ENCODE peak calls at places on chromosomes 2 and 18, in seven cellular contexts. R is HTR-8/SVneo; P is ovary; U is stimulated activated CD4-positive, alpha-beta T cell treated with anti-CD3 and anti-CD28 coated beads, Interleukin-1b, Interleukin-23, amount 100 ng/mL, for 48 hours; Z is fibroblast of mammary gland; E is posterior vena cava; N is iris pigment epithelial cell. V is an unnamed sample.

GRCh38 chr2:152504618-152505017 is 169.6 kb downstream of the FMNL2 start:
- DNase-seq in R (peak), P (no peak), U (no peak), Z (peak), E (no peak), N (peak), V (no peak)

GRCh38 chr2:132645943-132646804 is 23.8 kb downstream of the LYPD1 start:
- DNase-seq in R (no peak), P (no peak), U (no peak), Z (no peak), E (no peak), N (no peak), V (no peak)

GRCh38 chr18:27605107-27605834 is 420.2 kb upstream of the CHST9 start:
- DNase-seq in R (peak), P (no peak), U (peak), Z (peak), E (no peak), N (peak), V (peak)

GRCh38 chr2:237879058-237879430 is 19.6 kb downstream of the RAMP1 start:
- DNase-seq in R (no peak), P (peak), U (no peak), Z (peak), E (peak), N (peak), V (no peak)

GRCh38 chr2:19494241-19494640 is 135.8 kb upstream of the OSR1 start:
- DNase-seq in R (no peak), P (no peak), U (no peak), Z (no peak), E (no peak), N (no peak), V (no peak)

GRCh38 chr2:174048238-174048637 is 83.1 kb upstream of the SP3 start:
- DNase-seq in R (no peak), P (no peak), U (no peak), Z (no peak), E (no peak), N (no peak), V (no peak)

GRCh38 chr2:192983173-192983572 is 788.4 kb upstream of the TMEFF2 start:
- DNase-seq in R (no peak), P (no peak), U (no peak), Z (no peak), E (no peak), N (no peak), V (no peak)

GRCh38 chr2:108383146-108383830 is 5.5 kb downstream of the SULT1C4 start:
- DNase-seq in R (no peak), P (no peak), U (no peak), Z (no peak), E (no peak), N (no peak), V (no peak)

GRCh38 chr2:112834379-112835014 is 2.1 kb downstream of the IL1B start:
- DNase-seq in R (no peak), P (no peak), U (no peak), Z (peak), E (no peak), N (no peak), V (peak)

GRCh38 chr2:206443735-206444527 is 599 bp downstream of the ADAM23 start:
- DNase-seq in R (peak), P (peak), U (peak), Z (peak), E (no peak), N (peak), V (peak)

GRCh38 chr2:30232027-30232800 is 880 bp downstream of the LBH start:
- DNase-seq in R (peak), P (peak), U (peak), Z (no peak), E (peak), N (peak), V (peak)

GRCh38 chr2:144456680-144457079 is 63.2 kb downstream of the ZEB2 start:
- DNase-seq in R (no peak), P (no peak), U (peak), Z (peak), E (no peak), N (peak), V (no peak)

GRCh38 chr2:234133004-234133403 is 82.5 kb downstream of the SPP2 start:
- DNase-seq in R (peak), P (no peak), U (no peak), Z (peak), E (no peak), N (peak), V (no peak)

GRCh38 chr2:10501980-10502802 is 54.1 kb upstream of the ODC1 start:
- DNase-seq in R (no peak), P (no peak), U (no peak), Z (no peak), E (no peak), N (no peak), V (no peak)

GRCh38 chr2:233442028-233442310 is 87.7 kb downstream of the DGKD start:
- DNase-seq in R (no peak), P (no peak), U (no peak), Z (no peak), E (peak), N (no peak), V (no peak)

GRCh38 chr2:119647440-119648169 is 31.4 kb upstream of the TMEM177 start:
- DNase-seq in R (no peak), P (no peak), U (no peak), Z (peak), E (no peak), N (peak), V (peak)

GRCh38 chr2:1752751-1753150 is 8.4 kb upstream of the PXDN start:
- DNase-seq in R (no peak), P (peak), U (no peak), Z (no peak), E (peak), N (no peak), V (no peak)

GRCh38 chr2:178579006-178579405 is 98.7 kb downstream of the PLEKHA3 start:
- DNase-seq in R (peak), P (no peak), U (no peak), Z (peak), E (no peak), N (peak), V (no peak)

GRCh38 chr18:44321868-44322590 is 358.7 kb upstream of the SETBP1 start:
- DNase-seq in R (no peak), P (no peak), U (no peak), Z (no peak), E (no peak), N (no peak), V (no peak)

GRCh38 chr2:64537991-64538390 is 13.9 kb downstream of the AFTPH start:
- DNase-seq in R (no peak), P (no peak), U (no peak), Z (peak), E (no peak), N (peak), V (no peak)

GRCh38 chr2:234587341-234588053 is 90.6 kb upstream of the ARL4C start:
- DNase-seq in R (peak), P (no peak), U (no peak), Z (no peak), E (no peak), N (no peak), V (no peak)

GRCh38 chr2:128661289-128661688 is 342.6 kb upstream of the HS6ST1 start:
- DNase-seq in R (no peak), P (no peak), U (no peak), Z (no peak), E (peak), N (no peak), V (no peak)

GRCh38 chr2:98484652-98485452 is 40.2 kb downstream of the INPP4A start:
- DNase-seq in R (no peak), P (no peak), U (no peak), Z (no peak), E (no peak), N (no peak), V (no peak)

GRCh38 chr2:22800422-22800821 is 584.6 kb upstream of the KLHL29 start:
- DNase-seq in R (no peak), P (no peak), U (no peak), Z (no peak), E (no peak), N (no peak), V (no peak)

GRCh38 chr2:36792947-36793346 is 96.4 kb downstream of the VIT start:
- DNase-seq in R (no peak), P (no peak), U (no peak), Z (no peak), E (no peak), N (no peak), V (no peak)

GRCh38 chr2:11326692-11327211 is 17.7 kb downstream of the ROCK2 start:
- DNase-seq in R (no peak), P (no peak), U (no peak), Z (no peak), E (no peak), N (no peak), V (no peak)

GRCh38 chr2:120434909-120435308 is 89.0 kb downstream of the INHBB start:
- DNase-seq in R (no peak), P (no peak), U (no peak), Z (no peak), E (no peak), N (no peak), V (no peak)

GRCh38 chr2:118224888-118225264 is 136.6 kb downstream of the INSIG2 start:
- DNase-seq in R (no peak), P (no peak), U (no peak), Z (no peak), E (no peak), N (no peak), V (no peak)

GRCh38 chr2:25365241-25365640 is 23.5 kb upstream of the DNMT3A start:
- DNase-seq in R (no peak), P (no peak), U (no peak), Z (no peak), E (peak), N (no peak), V (no peak)

GRCh38 chr2:235614900-235615712 is 121.3 kb downstream of the AGAP1 start:
- DNase-seq in R (peak), P (peak), U (no peak), Z (peak), E (peak), N (peak), V (no peak)

GRCh38 chr2:121175326-121175725 is 109.7 kb downstream of the TFCP2L1 start:
- DNase-seq in R (no peak), P (no peak), U (no peak), Z (no peak), E (no peak), N (no peak), V (no peak)

GRCh38 chr2:235024191-235024611 is 72.4 kb downstream of the SH3BP4 start:
- DNase-seq in R (peak), P (no peak), U (no peak), Z (no peak), E (no peak), N (no peak), V (no peak)

GRCh38 chr2:238127165-238128060 is 11.1 kb upstream of the KLHL30 start:
- DNase-seq in R (no peak), P (peak), U (no peak), Z (peak), E (peak), N (peak), V (peak)

GRCh38 chr2:8145385-8145784 is 536.5 kb upstream of the ID2 start:
- DNase-seq in R (no peak), P (no peak), U (no peak), Z (no peak), E (no peak), N (no peak), V (no peak)

V was measured in Calu3.